ENCODE peak calls at places on chromosomes 6 and 20, in ten cellular contexts. C is SW480, Y is GM06990, G is NCI-H1436, D is ELF-1, F is activated T-cell treated with anti-CD3 and anti-CD28 coated beads for 1 hour, P is body of pancreas, E is EL, V is lower leg skin, X is Kasumi-1. B is an unnamed sample.

GRCh38 chr6:5164092-5164491 is 79.0 kb downstream of the PPP1R3G start:
- DNase-seq in P (no peak), Y (no peak), V (no peak), G (no peak), F (no peak), D (no peak), C (no peak), X (no peak), E (no peak), B (no peak)

GRCh38 chr20:17662333-17663039 is 19.6 kb downstream of the RRBP1 start:
- DNase-seq in Y (no peak), C (no peak), F (no peak), V (peak), P (peak), X (no peak), D (no peak), G (no peak), E (peak), B (no peak)

GRCh38 chr20:51067792-51068191 is 44.9 kb upstream of the KCNG1 start:
- DNase-seq in P (no peak), G (no peak), Y (no peak), X (no peak), V (no peak), E (no peak), F (no peak), C (peak), D (no peak), B (no peak)

GRCh38 chr20:50613438-50614169 is 77.7 kb downstream of the RIPOR3 start:
- DNase-seq in Y (no peak), V (no peak), C (no peak), X (no peak), D (no peak), G (no peak), F (no peak), P (peak), E (no peak), B (no peak)

GRCh38 chr6:36216559-36216958 is 20.0 kb downstream of the BRPF3 start:
- DNase-seq in G (no peak), F (no peak), X (no peak), P (no peak), Y (no peak), V (no peak), D (no peak), E (peak), C (no peak), B (no peak)

GRCh38 chr20:1894951-1895673 is at the start of gene SIRPA:
- DNase-seq in V (peak), G (peak), E (peak), C (peak), D (no peak), X (peak), P (peak), F (no peak), Y (no peak), B (peak)

GRCh38 chr20:6663104-6663503 is 104.4 kb upstream of the BMP2 start:
- DNase-seq in G (no peak), C (no peak), X (no peak), Y (no peak), E (no peak), D (no peak), F (no peak), V (no peak), P (no peak), B (no peak)

GRCh38 chr6:111600154-111600553 is 5.5 kb downstream of the TRAF3IP2 start:
- DNase-seq in Y (no peak), P (no peak), D (no peak), C (no peak), X (no peak), G (no peak), E (no peak), F (no peak), V (no peak), B (no peak)

GRCh38 chr6:101516553-101516952 is 123.0 kb downstream of the GRIK2 start:
- DNase-seq in X (no peak), V (no peak), C (no peak), Y (no peak), P (no peak), E (no peak), G (no peak), F (no peak), D (no peak), B (no peak)

GRCh38 chr6:83883240-83883639 is 23.8 kb downstream of the CYB5R4 start:
- DNase-seq in V (no peak), G (no peak), C (no peak), Y (no peak), D (no peak), F (no peak), P (no peak), E (no peak), X (no peak), B (no peak)

GRCh38 chr6:136723780-136724179 is 68.5 kb downstream of the MAP3K5 start:
- DNase-seq in X (peak), G (no peak), P (peak), E (no peak), D (no peak), F (peak), Y (peak), V (no peak), C (peak), B (peak)

GRCh38 chr6:43644940-43645612 is at the start of gene RSPH9:
- DNase-seq in P (peak), Y (peak), G (no peak), E (peak), F (peak), D (peak), V (no peak), X (no peak), C (no peak), B (peak)

GRCh38 chr20:2093200-2093781 is 8.3 kb upstream of the STK35 start:
- DNase-seq in D (no peak), G (peak), C (peak), X (peak), V (no peak), E (no peak), F (no peak), P (peak), Y (no peak), B (no peak)

GRCh38 chr6:16802071-16802470 is 40.8 kb upstream of the ATXN1 start:
- DNase-seq in Y (no peak), V (peak), F (no peak), X (no peak), P (no peak), C (no peak), E (peak), D (no peak), G (no peak), B (no peak)

GRCh38 chr20:35404614-35405259 is 7.0 kb downstream of the UQCC1 start:
- DNase-seq in G (no peak), F (no peak), Y (peak), V (no peak), E (no peak), P (no peak), D (no peak), C (no peak), X (no peak), B (no peak)

GRCh38 chr6:89471287-89471867 is 38.4 kb downstream of the ANKRD6 start:
- DNase-seq in C (no peak), X (no peak), G (no peak), D (peak), P (no peak), F (no peak), E (no peak), Y (no peak), V (no peak), B (no peak)

GRCh38 chr6:108832738-108833137 is 15.5 kb upstream of the ARMC2 start:
- DNase-seq in G (no peak), D (no peak), P (no peak), V (no peak), C (no peak), Y (no peak), E (no peak), F (no peak), X (no peak), B (no peak)

GRCh38 chr6:139243531-139243930 is 48.3 kb downstream of the TXLNB start:
- DNase-seq in P (no peak), G (no peak), Y (no peak), X (no peak), F (no peak), V (no peak), D (no peak), E (no peak), C (no peak), B (no peak)

GRCh38 chr6:31094389-31094881 is 17.9 kb downstream of the C6orf15 start:
- DNase-seq in F (peak), V (no peak), X (no peak), P (no peak), C (no peak), G (no peak), Y (no peak), D (no peak), E (no peak), B (no peak)

GRCh38 chr20:47708140-47708807 is 77.0 kb downstream of the SULF2 start:
- DNase-seq in F (no peak), Y (peak), V (no peak), G (no peak), C (no peak), P (no peak), D (no peak), E (no peak), X (no peak), B (no peak)

GRCh38 chr20:24934101-24934661 is 14.9 kb upstream of the CST7 start:
- DNase-seq in Y (no peak), G (no peak), X (no peak), D (no peak), F (no peak), V (no peak), E (no peak), P (peak), C (no peak), B (peak)

GRCh38 chr6:33199687-33200233 is 705 bp downstream of the RXRB start:
- DNase-seq in Y (peak), X (peak), C (peak), V (no peak), F (peak), D (no peak), G (peak), P (peak), E (peak), B (peak)

GRCh38 chr6:141326426-141326825 is 806.3 kb upstream of the GJE1 start:
- DNase-seq in F (no peak), E (peak), P (no peak), Y (no peak), X (no peak), D (no peak), V (peak), C (peak), G (no peak), B (no peak)

GRCh38 chr6:15246217-15247211 is 645 bp downstream of the JARID2 start:
- DNase-seq in D (no peak), E (peak), C (no peak), F (no peak), V (no peak), X (no peak), Y (no peak), P (no peak), G (no peak), B (peak)

B was measured in upper lobe of right lung.